ENCODE peak calls at places on chromosomes 3 and 15, in six cellular contexts. S is WTC11, R is K562, H is HepG2, U is endothelial cell of umbilical vein, E is H1. N is an unnamed sample.

GRCh38 chr3:65483475-65483874 is 555.2 kb downstream of the MAGI1 start:
- DNase-seq in S (peak), R (no peak), H (no peak), U (peak), E (no peak), N (no peak)

GRCh38 chr3:169948559-169949371 is 17.8 kb upstream of the SEC62 start:
- DNase-seq in S (no peak), R (no peak), H (no peak), U (no peak), E (no peak), N (no peak)

GRCh38 chr3:146148468-146148931 is 12.5 kb downstream of the PLOD2 start:
- DNase-seq in S (no peak), R (no peak), H (no peak), U (peak), E (no peak), N (no peak)

GRCh38 chr3:109045271-109046051 is 72.5 kb downstream of the MORC1 start:
- DNase-seq in S (no peak), R (no peak), H (no peak), U (no peak), E (no peak), N (no peak)

GRCh38 chr15:32956006-32956405 is 238.2 kb downstream of the GREM1 start:
- DNase-seq in S (no peak), R (peak), H (peak), U (peak), E (no peak), N (peak)

GRCh38 chr3:148006508-148006907 is 597.3 kb downstream of the ZIC1 start:
- DNase-seq in S (no peak), R (no peak), H (no peak), U (no peak), E (no peak), N (no peak)

GRCh38 chr15:81296673-81297072 is 27.3 kb downstream of the STARD5 start:
- DNase-seq in S (no peak), R (no peak), H (no peak), U (peak), E (no peak), N (no peak)

GRCh38 chr15:43514241-43515057 is 3.0 kb upstream of the MAP1A start:
- DNase-seq in S (peak), R (peak), H (peak), U (peak), E (no peak), N (no peak)

GRCh38 chr3:156655819-156656566 is 18.4 kb upstream of the TIPARP start:
- DNase-seq in S (no peak), R (no peak), H (no peak), U (no peak), E (no peak), N (no peak)

GRCh38 chr3:188212308-188212969 is 58.5 kb downstream of the LPP start:
- DNase-seq in S (no peak), R (no peak), H (peak), U (no peak), E (peak), N (peak)

GRCh38 chr3:48686538-48687219 is 964 bp upstream of the NCKIPSD start:
- DNase-seq in S (no peak), R (no peak), H (no peak), U (no peak), E (no peak), N (no peak)

GRCh38 chr3:65914740-65915366 is 123.9 kb downstream of the MAGI1 start:
- DNase-seq in S (no peak), R (no peak), H (no peak), U (peak), E (no peak), N (no peak)

GRCh38 chr3:27094721-27095120 is 274.5 kb downstream of the NEK10 start:
- DNase-seq in S (no peak), R (no peak), H (no peak), U (peak), E (no peak), N (no peak)

GRCh38 chr3:187669675-187670504 is at the start of gene SST:
- DNase-seq in S (peak), R (peak), H (peak), U (peak), E (no peak), N (peak)

GRCh38 chr15:40029979-40030893 is 8.7 kb downstream of the SRP14 start:
- DNase-seq in S (peak), R (peak), H (peak), U (peak), E (no peak), N (no peak)

GRCh38 chr3:10534066-10534465 is 28.7 kb upstream of the ATP2B2 start:
- DNase-seq in S (no peak), R (no peak), H (no peak), U (no peak), E (no peak), N (no peak)

GRCh38 chr15:98547741-98548166 is 100.6 kb upstream of the IGF1R start:
- DNase-seq in S (peak), R (no peak), H (no peak), U (no peak), E (no peak), N (no peak)

GRCh38 chr3:111073186-111073585 is 1.6 kb downstream of the NECTIN3 start:
- DNase-seq in S (no peak), R (no peak), H (no peak), U (peak), E (no peak), N (no peak)

DNA sequence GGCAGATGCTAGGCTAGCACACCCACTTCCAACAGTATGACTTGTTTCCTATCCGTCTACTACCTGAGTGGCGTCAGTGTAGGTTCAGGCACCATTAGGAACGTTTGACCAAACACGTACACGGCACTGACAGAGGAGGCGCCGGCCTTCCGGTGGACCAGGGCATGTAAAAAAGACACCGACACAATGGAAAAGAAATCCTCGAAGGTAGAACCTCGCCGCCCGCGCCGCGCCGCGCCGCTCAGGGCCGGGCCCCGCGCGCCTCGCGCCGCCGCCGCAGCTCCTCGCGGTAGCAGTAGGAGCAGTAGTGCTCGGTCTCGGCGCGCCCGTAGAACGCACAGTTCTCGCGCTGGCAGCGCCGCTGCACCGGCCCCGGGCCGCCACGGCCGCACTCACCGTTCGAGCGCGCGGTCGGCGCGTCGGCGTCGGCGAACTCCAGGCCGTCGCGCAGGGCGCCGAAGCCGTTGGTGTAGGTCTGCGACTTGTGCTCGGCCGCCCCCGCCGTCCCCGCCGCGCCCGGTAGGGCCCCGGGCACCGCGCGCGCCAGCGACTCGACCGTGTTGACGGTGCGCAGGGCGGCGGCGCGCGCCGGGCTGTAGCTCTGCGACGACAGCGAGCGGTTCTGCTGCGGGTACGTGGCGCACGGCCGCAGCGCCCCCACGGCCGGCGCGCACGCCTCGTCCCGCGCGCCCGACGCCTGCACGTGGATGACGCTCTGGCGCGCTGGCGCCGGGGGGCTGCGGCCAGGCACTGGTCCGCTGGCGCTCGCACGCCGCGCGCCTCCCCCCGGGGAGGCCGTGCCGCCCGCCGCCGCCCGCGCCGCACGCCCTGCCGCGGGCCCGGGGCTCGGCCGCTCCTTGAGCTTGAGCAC is 156.7 kb downstream of the KLF13 start:
- DNase-seq in S (peak), R (no peak), H (no peak), U (no peak), E (no peak), N (no peak)
- TF ChIP-seq JUN in S (peak), R (no peak), H (no peak), U (no peak), E (no peak), N (no peak)

GRCh38 chr3:78571486-78571885 is 1196.3 kb downstream of the ROBO1 start:
- DNase-seq in S (no peak), R (no peak), H (no peak), U (no peak), E (no peak), N (no peak)
- TF ChIP-seq JUN in S (no peak), R (no peak), H (no peak), U (no peak), E (no peak), N (no peak)

DNA sequence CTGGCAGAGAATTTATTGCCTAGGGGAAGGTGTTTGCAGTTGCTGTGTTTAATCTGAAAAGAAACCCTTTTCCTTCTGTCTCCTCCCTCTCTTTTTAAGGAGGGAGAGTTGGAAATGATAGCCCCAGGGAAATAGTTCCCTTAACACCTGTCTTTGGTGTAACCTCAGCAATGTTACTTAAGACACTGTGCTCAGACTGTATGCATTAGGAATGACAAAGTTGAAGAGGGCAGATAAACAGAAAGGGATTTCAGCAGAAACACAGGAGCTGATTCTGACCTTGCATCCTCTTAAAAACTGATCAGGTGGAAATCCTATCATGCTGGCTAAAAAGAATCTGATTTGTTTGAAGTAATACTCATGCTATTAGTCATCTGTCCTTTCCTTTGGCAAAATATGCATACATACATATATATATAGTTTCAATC is 125.5 kb downstream of the TP63 start:
- DNase-seq in S (no peak), R (no peak), H (no peak), U (no peak), E (no peak), N (peak)
- TF ChIP-seq JUN in S (no peak), R (no peak), H (no peak), U (no peak), E (no peak), N (no peak)

GRCh38 chr3:117349566-117349965 is 640.0 kb downstream of the TUSC7 start:
- DNase-seq in S (no peak), R (no peak), H (no peak), U (no peak), E (no peak), N (no peak)
- TF ChIP-seq JUN in S (no peak), R (no peak), H (no peak), U (no peak), E (no peak), N (no peak)

GRCh38 chr15:34023932-34024331 is 15.1 kb downstream of the AVEN start:
- DNase-seq in S (no peak), R (no peak), H (no peak), U (no peak), E (no peak), N (no peak)
- TF ChIP-seq JUN in S (no peak), R (no peak), H (no peak), U (no peak), E (no peak), N (no peak)

GRCh38 chr3:174529298-174529697 is 329.8 kb upstream of the NAALADL2 start:
- DNase-seq in S (peak), R (no peak), H (no peak), U (no peak), E (no peak), N (no peak)
- TF ChIP-seq JUN in S (no peak), R (no peak), H (no peak), U (no peak), E (no peak), N (no peak)

GRCh38 chr3:197367081-197367780 is 68.8 kb upstream of the DLG1 start:
- DNase-seq in S (no peak), R (no peak), H (peak), U (no peak), E (no peak), N (peak)

GRCh38 chr3:197368330-197368729 is 69.9 kb upstream of the DLG1 start:
- DNase-seq in S (no peak), R (no peak), H (no peak), U (no peak), E (no peak), N (no peak)

GRCh38 chr3:197364410-197365071 is 66.1 kb upstream of the DLG1 start:
- DNase-seq in S (no peak), R (no peak), H (peak), U (peak), E (no peak), N (no peak)

GRCh38 chr3:197365621-197366020 is 67.2 kb upstream of the DLG1 start:
- DNase-seq in S (no peak), R (no peak), H (no peak), U (no peak), E (no peak), N (no peak)

DNA sequence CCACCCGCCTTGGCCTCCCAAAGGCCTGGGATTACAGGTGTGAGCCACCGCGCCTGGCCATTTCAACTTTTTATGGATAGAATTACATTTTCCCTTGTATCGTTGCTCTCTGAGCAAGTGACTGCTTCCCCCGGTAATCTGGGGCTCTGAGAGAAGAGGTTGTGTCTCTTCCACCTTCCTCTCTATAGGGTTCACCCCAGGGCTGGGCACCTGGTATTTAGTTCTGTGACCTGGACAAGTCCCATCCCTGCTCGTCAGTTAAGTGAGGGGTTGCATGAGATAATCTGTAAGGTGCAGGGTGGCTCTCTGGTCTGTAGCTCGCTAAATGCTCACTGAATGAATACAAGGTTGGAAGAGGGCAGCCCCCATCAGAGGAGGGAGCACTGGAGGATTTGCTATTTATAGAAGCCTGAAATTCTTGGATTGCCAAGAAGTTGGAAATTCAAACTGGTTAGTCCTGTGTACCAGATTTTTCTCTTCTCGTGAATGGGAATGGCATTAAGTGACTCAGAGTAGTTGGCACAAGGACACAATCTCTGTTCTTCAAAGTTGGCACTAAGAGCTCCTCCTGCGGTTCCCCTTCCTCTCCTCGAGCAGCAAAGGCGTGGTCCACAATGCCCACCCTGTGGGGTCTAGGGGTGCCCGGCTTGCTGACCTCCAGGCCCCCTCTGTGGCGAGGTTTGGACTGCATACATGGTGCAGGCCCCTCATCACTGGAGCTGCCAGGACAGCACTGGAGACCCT is 68.1 kb upstream of the DLG1 start:
- DNase-seq in S (no peak), R (no peak), H (no peak), U (no peak), E (no peak), N (no peak)
- TF ChIP-seq JUN in S (no peak), R (no peak), H (no peak), U (no peak), E (no peak), N (no peak)

DNA sequence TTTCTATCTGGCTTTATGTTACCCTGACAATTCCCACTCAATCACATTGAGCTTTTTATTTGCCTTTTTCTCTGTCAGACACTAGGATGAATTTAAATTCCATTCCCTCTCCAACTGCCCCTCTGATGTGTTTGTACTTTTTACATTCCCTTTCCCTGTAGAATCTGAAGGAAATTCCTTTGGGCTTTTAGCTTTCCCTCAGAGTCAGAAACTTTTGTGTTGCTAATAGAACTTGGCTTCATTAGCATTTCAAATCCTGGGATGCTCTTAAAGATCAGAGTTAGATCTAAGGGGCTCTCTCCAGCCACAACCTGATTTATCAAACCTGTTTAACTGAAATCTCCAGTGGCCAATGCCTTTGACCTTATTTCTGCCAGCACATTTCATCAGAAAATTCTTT is 7.9 kb upstream of the RARB start:
- DNase-seq in S (no peak), R (no peak), H (no peak), U (no peak), E (no peak), N (no peak)
- TF ChIP-seq JUN in S (no peak), R (no peak), H (no peak), U (no peak), E (no peak), N (no peak)

N was measured in A549.